ENCODE peak calls at places on chromosome 1, in five cellular contexts. G is HepG2, A is GM12878, H is K562, T is SK-N-SH. V is an unnamed sample.

GRCh38 chr1:18458751-18459133 is 22.0 kb upstream of the KLHDC7A start:
- DNase-seq in G (no peak), A (no peak), H (no peak), T (no peak), V (no peak)

GRCh38 chr1:87120779-87121178 is 206.3 kb downstream of the HS2ST1 start:
- DNase-seq in G (no peak), A (no peak), H (peak; percentile 49), T (no peak), V (no peak)

GRCh38 chr1:177119311-177119710 is 45.2 kb downstream of the ASTN1 start:
- DNase-seq in G (no peak), A (no peak), H (no peak), T (peak; percentile 43), V (no peak)

GRCh38 chr1:58933599-58933926 is 149.7 kb upstream of the JUN start:
- DNase-seq in G (peak; percentile 23), A (no peak), H (no peak), T (no peak), V (no peak)

GRCh38 chr1:76759171-76759860 is 108.0 kb upstream of the ST6GALNAC5 start:
- DNase-seq in G (no peak), A (no peak), H (no peak), T (no peak), V (no peak)

GRCh38 chr1:53046930-53047329 is 15.1 kb upstream of the PODN start:
- DNase-seq in G (peak; percentile 12), A (no peak), H (no peak), T (no peak), V (no peak)

GRCh38 chr1:203126151-203126865 is 1.2 kb upstream of the ADORA1 start:
- DNase-seq in G (no peak), A (no peak), H (no peak), T (no peak), V (no peak)

GRCh38 chr1:43034778-43035177 is 76.1 kb upstream of the SLC2A1 start:
- DNase-seq in G (peak; percentile 32), A (no peak), H (no peak), T (no peak), V (no peak)

GRCh38 chr1:89815040-89815439 is 5.8 kb upstream of the LRRC8D start:
- DNase-seq in G (no peak), A (no peak), H (no peak), T (no peak), V (no peak)
- TF ChIP-seq REST in G (no peak), A (no peak), H (no peak), T (no peak), V (no peak)

GRCh38 chr1:180966310-180966709 is 53.6 kb downstream of the KIAA1614 start:
- DNase-seq in G (no peak), A (no peak), H (no peak), T (no peak), V (no peak)
- TF ChIP-seq JUND in G (no peak), A (no peak), H (no peak), T (no peak), V (no peak)

DNA sequence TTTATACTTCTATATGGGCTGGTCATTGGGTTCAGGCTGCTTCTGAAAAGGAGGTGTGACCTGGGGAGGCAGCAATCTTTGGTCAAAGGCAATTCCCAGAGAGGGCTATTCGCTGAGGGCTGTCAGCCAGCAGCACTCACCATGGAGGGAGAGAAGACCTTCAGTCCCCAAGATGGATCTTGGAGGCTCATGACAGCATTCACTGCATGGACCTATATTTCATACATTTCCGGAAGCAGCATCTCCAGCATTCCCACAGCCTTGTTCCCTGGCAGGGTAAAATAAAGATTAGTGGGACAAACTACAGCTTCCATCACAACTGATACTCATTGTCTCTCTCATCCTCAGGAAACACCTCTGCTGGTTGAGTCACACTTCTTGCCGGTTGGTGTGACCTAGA is 146.6 kb downstream of the CNIH3 start:
- DNase-seq in G (no peak), A (no peak), H (no peak), T (no peak), V (no peak)
- TF ChIP-seq REST in G (no peak), A (no peak), H (no peak), T (no peak), V (no peak)

DNA sequence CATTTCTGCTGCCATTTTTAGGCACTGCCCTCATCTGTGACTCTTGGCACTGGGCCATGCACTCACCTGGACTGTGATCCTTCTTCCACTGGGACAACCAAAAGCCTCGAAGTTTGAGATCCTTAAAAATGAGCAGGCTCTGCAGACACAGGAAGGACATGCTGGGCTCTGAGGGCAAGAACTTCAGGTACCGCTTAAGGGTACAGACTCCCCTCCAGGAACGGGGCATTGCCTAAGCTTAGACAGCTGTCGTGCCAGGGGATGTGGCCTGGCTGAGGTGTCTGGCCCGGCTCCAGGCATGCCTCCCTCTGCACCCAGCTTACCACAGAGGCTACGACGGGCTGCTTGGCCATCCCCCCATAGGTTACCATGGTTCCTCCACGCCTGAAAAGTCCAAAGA is 14.2 kb upstream of the SRSF4 start:
- DNase-seq in G (no peak), A (no peak), H (no peak), T (no peak), V (no peak)
- TF ChIP-seq JUND in G (no peak), A (no peak), H (no peak), T (no peak), V (no peak)

DNA sequence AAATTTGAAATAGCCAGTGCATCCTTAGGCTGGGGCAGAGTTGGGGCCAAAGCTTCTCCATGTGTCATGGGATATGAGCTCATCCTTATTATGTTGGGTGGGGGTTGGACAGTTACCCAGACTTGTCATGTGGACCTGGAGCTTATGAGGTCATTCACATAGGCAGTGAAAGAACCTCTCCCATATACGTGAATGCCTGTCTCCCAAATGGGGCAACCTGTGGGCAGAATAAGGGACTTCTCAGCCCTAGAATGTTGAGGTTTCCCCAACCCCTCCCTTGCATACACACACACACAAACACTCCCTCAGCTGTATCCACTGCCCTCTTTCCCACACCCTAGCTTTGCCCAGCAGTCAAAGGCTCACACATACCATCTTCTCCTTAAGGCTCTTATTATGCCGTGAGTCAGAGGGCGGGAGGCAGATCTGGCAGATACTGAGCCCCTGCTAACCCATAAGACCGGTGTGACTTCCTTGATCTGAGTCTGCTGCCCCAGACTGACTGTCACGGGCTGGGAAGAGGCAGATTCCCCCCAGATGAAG is 2.3 kb upstream of the IVL start:
- DNase-seq in G (no peak), A (no peak), H (no peak), T (no peak), V (peak; percentile 16)
- TF ChIP-seq REST in G (no peak), A (no peak), H (no peak), T (peak; percentile 5), V (no peak)

V was measured in HCT116.